ENCODE peak calls at places on chromosomes 5 and 9, in nine cellular contexts. One of them, this sample, is unnamed.

GRCh38 chr9:77575785-77576184 is 72.3 kb downstream of the GNA14 start:
- DNase-seq in brain microvascular endothelial cell: no peak
- DNase-seq in chondrocyte: no peak
- DNase-seq in mucosa of descending colon: no peak
- DNase-seq in NCI-H1694: no peak
- DNase-seq in activated naive CD4-positive, alpha-beta T cell: no peak
- DNase-seq in T47D: no peak
- DNase-seq in NCI-H2081: no peak
- DNase-seq in stimulated activated CD4-positive, alpha-beta T cell treated with anti-CD3 and anti-CD28 coated beads, Interleukin-2, amount 100 ng/mL, for 24 hours: peak; percentile 20
- DNase-seq in this sample: no peak

GRCh38 chr5:111131356-111131755 is 39.2 kb downstream of the WDR36 start:
- DNase-seq in T47D: no peak
- DNase-seq in NCI-H1694: no peak
- DNase-seq in brain microvascular endothelial cell: no peak
- DNase-seq in NCI-H2081: no peak
- DNase-seq in chondrocyte: no peak
- DNase-seq in stimulated activated CD4-positive, alpha-beta T cell treated with anti-CD3 and anti-CD28 coated beads, Interleukin-2, amount 100 ng/mL, for 24 hours: no peak
- DNase-seq in mucosa of descending colon: no peak
- DNase-seq in activated naive CD4-positive, alpha-beta T cell: no peak
- DNase-seq in this sample: no peak

GRCh38 chr9:96566401-96567202 is 53.0 kb downstream of the CDC14B start:
- DNase-seq in T47D: peak; percentile 68
- DNase-seq in chondrocyte: no peak
- DNase-seq in mucosa of descending colon: peak; percentile 90
- DNase-seq in activated naive CD4-positive, alpha-beta T cell: peak; percentile 65
- DNase-seq in stimulated activated CD4-positive, alpha-beta T cell treated with anti-CD3 and anti-CD28 coated beads, Interleukin-2, amount 100 ng/mL, for 24 hours: peak; percentile 78
- DNase-seq in brain microvascular endothelial cell: no peak
- DNase-seq in NCI-H1694: no peak
- DNase-seq in NCI-H2081: no peak
- DNase-seq in this sample: peak; percentile 64

GRCh38 chr5:106397700-106398099 is 1273.0 kb downstream of the EFNA5 start:
- DNase-seq in NCI-H1694: no peak
- DNase-seq in activated naive CD4-positive, alpha-beta T cell: no peak
- DNase-seq in chondrocyte: no peak
- DNase-seq in NCI-H2081: no peak
- DNase-seq in stimulated activated CD4-positive, alpha-beta T cell treated with anti-CD3 and anti-CD28 coated beads, Interleukin-2, amount 100 ng/mL, for 24 hours: no peak
- DNase-seq in brain microvascular endothelial cell: peak; percentile 98
- DNase-seq in mucosa of descending colon: no peak
- DNase-seq in T47D: no peak
- DNase-seq in this sample: no peak

GRCh38 chr5:62097361-62097760 is 208.6 kb upstream of the KIF2A start:
- DNase-seq in NCI-H1694: no peak
- DNase-seq in brain microvascular endothelial cell: no peak
- DNase-seq in mucosa of descending colon: no peak
- DNase-seq in T47D: no peak
- DNase-seq in NCI-H2081: no peak
- DNase-seq in stimulated activated CD4-positive, alpha-beta T cell treated with anti-CD3 and anti-CD28 coated beads, Interleukin-2, amount 100 ng/mL, for 24 hours: no peak
- DNase-seq in chondrocyte: no peak
- DNase-seq in activated naive CD4-positive, alpha-beta T cell: no peak
- DNase-seq in this sample: no peak

GRCh38 chr9:37801287-37801850 is 772 bp downstream of the DCAF10 start:
- DNase-seq in NCI-H2081: no peak
- DNase-seq in NCI-H1694: no peak
- DNase-seq in mucosa of descending colon: peak; percentile 66
- DNase-seq in brain microvascular endothelial cell: no peak
- DNase-seq in stimulated activated CD4-positive, alpha-beta T cell treated with anti-CD3 and anti-CD28 coated beads, Interleukin-2, amount 100 ng/mL, for 24 hours: peak; percentile 46
- DNase-seq in chondrocyte: no peak
- DNase-seq in activated naive CD4-positive, alpha-beta T cell: no peak
- DNase-seq in T47D: no peak
- DNase-seq in this sample: no peak

GRCh38 chr5:78283802-78284201 is 10.7 kb downstream of the AP3B1 start:
- DNase-seq in NCI-H1694: no peak
- DNase-seq in stimulated activated CD4-positive, alpha-beta T cell treated with anti-CD3 and anti-CD28 coated beads, Interleukin-2, amount 100 ng/mL, for 24 hours: no peak
- DNase-seq in T47D: no peak
- DNase-seq in mucosa of descending colon: no peak
- DNase-seq in NCI-H2081: no peak
- DNase-seq in brain microvascular endothelial cell: no peak
- DNase-seq in activated naive CD4-positive, alpha-beta T cell: no peak
- DNase-seq in chondrocyte: no peak
- DNase-seq in this sample: no peak

GRCh38 chr5:151312749-151313324 is 9.3 kb upstream of the SLC36A3 start:
- DNase-seq in T47D: no peak
- DNase-seq in activated naive CD4-positive, alpha-beta T cell: no peak
- DNase-seq in brain microvascular endothelial cell: no peak
- DNase-seq in NCI-H1694: no peak
- DNase-seq in NCI-H2081: no peak
- DNase-seq in stimulated activated CD4-positive, alpha-beta T cell treated with anti-CD3 and anti-CD28 coated beads, Interleukin-2, amount 100 ng/mL, for 24 hours: no peak
- DNase-seq in chondrocyte: no peak
- DNase-seq in mucosa of descending colon: no peak
- DNase-seq in this sample: no peak

GRCh38 chr9:104743377-104743985 is 4.0 kb upstream of the NIPSNAP3A start:
- DNase-seq in brain microvascular endothelial cell: peak; percentile 47
- DNase-seq in chondrocyte: no peak
- DNase-seq in T47D: peak; percentile 43
- DNase-seq in mucosa of descending colon: no peak
- DNase-seq in NCI-H1694: peak; percentile 48
- DNase-seq in stimulated activated CD4-positive, alpha-beta T cell treated with anti-CD3 and anti-CD28 coated beads, Interleukin-2, amount 100 ng/mL, for 24 hours: peak; percentile 26
- DNase-seq in activated naive CD4-positive, alpha-beta T cell: no peak
- DNase-seq in NCI-H2081: peak; percentile 51
- DNase-seq in this sample: no peak

GRCh38 chr5:145681686-145682085 is 153.5 kb downstream of the PRELID2 start:
- DNase-seq in mucosa of descending colon: no peak
- DNase-seq in NCI-H1694: peak; percentile 71
- DNase-seq in stimulated activated CD4-positive, alpha-beta T cell treated with anti-CD3 and anti-CD28 coated beads, Interleukin-2, amount 100 ng/mL, for 24 hours: no peak
- DNase-seq in T47D: peak; percentile 48
- DNase-seq in NCI-H2081: peak; percentile 60
- DNase-seq in chondrocyte: no peak
- DNase-seq in activated naive CD4-positive, alpha-beta T cell: no peak
- DNase-seq in brain microvascular endothelial cell: peak; percentile 85
- DNase-seq in this sample: no peak

GRCh38 chr9:136318111-136318768 is 9.1 kb upstream of the GPSM1 start:
- DNase-seq in activated naive CD4-positive, alpha-beta T cell: no peak
- DNase-seq in brain microvascular endothelial cell: no peak
- DNase-seq in T47D: no peak
- DNase-seq in chondrocyte: no peak
- DNase-seq in NCI-H2081: no peak
- DNase-seq in NCI-H1694: no peak
- DNase-seq in stimulated activated CD4-positive, alpha-beta T cell treated with anti-CD3 and anti-CD28 coated beads, Interleukin-2, amount 100 ng/mL, for 24 hours: no peak
- DNase-seq in mucosa of descending colon: no peak
- DNase-seq in this sample: no peak

GRCh38 chr5:123673107-123673506 is 161.1 kb downstream of the CSNK1G3 start:
- DNase-seq in NCI-H2081: no peak
- DNase-seq in activated naive CD4-positive, alpha-beta T cell: no peak
- DNase-seq in NCI-H1694: peak; percentile 7
- DNase-seq in stimulated activated CD4-positive, alpha-beta T cell treated with anti-CD3 and anti-CD28 coated beads, Interleukin-2, amount 100 ng/mL, for 24 hours: no peak
- DNase-seq in mucosa of descending colon: no peak
- DNase-seq in brain microvascular endothelial cell: no peak
- DNase-seq in T47D: no peak
- DNase-seq in chondrocyte: no peak
- DNase-seq in this sample: no peak

GRCh38 chr5:137894586-137894985 is 5.3 kb downstream of the PKD2L2 start:
- DNase-seq in NCI-H1694: no peak
- DNase-seq in stimulated activated CD4-positive, alpha-beta T cell treated with anti-CD3 and anti-CD28 coated beads, Interleukin-2, amount 100 ng/mL, for 24 hours: no peak
- DNase-seq in NCI-H2081: no peak
- DNase-seq in T47D: no peak
- DNase-seq in chondrocyte: no peak
- DNase-seq in brain microvascular endothelial cell: no peak
- DNase-seq in mucosa of descending colon: no peak
- DNase-seq in activated naive CD4-positive, alpha-beta T cell: no peak
- DNase-seq in this sample: no peak

GRCh38 chr5:106321242-106321641 is 1349.5 kb downstream of the EFNA5 start:
- DNase-seq in stimulated activated CD4-positive, alpha-beta T cell treated with anti-CD3 and anti-CD28 coated beads, Interleukin-2, amount 100 ng/mL, for 24 hours: no peak
- DNase-seq in activated naive CD4-positive, alpha-beta T cell: no peak
- DNase-seq in chondrocyte: no peak
- DNase-seq in brain microvascular endothelial cell: no peak
- DNase-seq in T47D: no peak
- DNase-seq in NCI-H1694: no peak
- DNase-seq in mucosa of descending colon: no peak
- DNase-seq in NCI-H2081: no peak
- DNase-seq in this sample: peak; percentile 6

GRCh38 chr5:80026841-80027240 is 8.3 kb upstream of the THBS4 start:
- DNase-seq in NCI-H1694: no peak
- DNase-seq in mucosa of descending colon: no peak
- DNase-seq in stimulated activated CD4-positive, alpha-beta T cell treated with anti-CD3 and anti-CD28 coated beads, Interleukin-2, amount 100 ng/mL, for 24 hours: no peak
- DNase-seq in T47D: no peak
- DNase-seq in NCI-H2081: no peak
- DNase-seq in activated naive CD4-positive, alpha-beta T cell: no peak
- DNase-seq in chondrocyte: no peak
- DNase-seq in brain microvascular endothelial cell: no peak
- DNase-seq in this sample: no peak

GRCh38 chr5:109080481-109080880 is 329.3 kb downstream of the PJA2 start:
- DNase-seq in brain microvascular endothelial cell: no peak
- DNase-seq in stimulated activated CD4-positive, alpha-beta T cell treated with anti-CD3 and anti-CD28 coated beads, Interleukin-2, amount 100 ng/mL, for 24 hours: no peak
- DNase-seq in chondrocyte: no peak
- DNase-seq in NCI-H2081: no peak
- DNase-seq in mucosa of descending colon: no peak
- DNase-seq in activated naive CD4-positive, alpha-beta T cell: no peak
- DNase-seq in T47D: no peak
- DNase-seq in NCI-H1694: no peak
- DNase-seq in this sample: no peak

GRCh38 chr9:113479150-113479761 is 15.7 kb downstream of the RGS3 start:
- DNase-seq in mucosa of descending colon: no peak
- DNase-seq in NCI-H2081: no peak
- DNase-seq in stimulated activated CD4-positive, alpha-beta T cell treated with anti-CD3 and anti-CD28 coated beads, Interleukin-2, amount 100 ng/mL, for 24 hours: no peak
- DNase-seq in chondrocyte: no peak
- DNase-seq in NCI-H1694: no peak
- DNase-seq in activated naive CD4-positive, alpha-beta T cell: no peak
- DNase-seq in T47D: no peak
- DNase-seq in brain microvascular endothelial cell: no peak
- DNase-seq in this sample: no peak

GRCh38 chr9:1702701-1703100 is 312.4 kb upstream of the SMARCA2 start:
- DNase-seq in activated naive CD4-positive, alpha-beta T cell: no peak
- DNase-seq in mucosa of descending colon: no peak
- DNase-seq in T47D: no peak
- DNase-seq in chondrocyte: no peak
- DNase-seq in NCI-H1694: no peak
- DNase-seq in NCI-H2081: no peak
- DNase-seq in brain microvascular endothelial cell: no peak
- DNase-seq in stimulated activated CD4-positive, alpha-beta T cell treated with anti-CD3 and anti-CD28 coated beads, Interleukin-2, amount 100 ng/mL, for 24 hours: no peak
- DNase-seq in this sample: no peak

GRCh38 chr5:95900383-95900958 is 61.2 kb downstream of the ELL2 start:
- DNase-seq in T47D: no peak
- DNase-seq in activated naive CD4-positive, alpha-beta T cell: no peak
- DNase-seq in NCI-H1694: peak; percentile 63
- DNase-seq in stimulated activated CD4-positive, alpha-beta T cell treated with anti-CD3 and anti-CD28 coated beads, Interleukin-2, amount 100 ng/mL, for 24 hours: no peak
- DNase-seq in brain microvascular endothelial cell: peak; percentile 54
- DNase-seq in chondrocyte: no peak
- DNase-seq in NCI-H2081: peak; percentile 8
- DNase-seq in mucosa of descending colon: no peak
- DNase-seq in this sample: no peak

GRCh38 chr5:153372433-153373167 is 117.9 kb upstream of the GRIA1 start:
- DNase-seq in stimulated activated CD4-positive, alpha-beta T cell treated with anti-CD3 and anti-CD28 coated beads, Interleukin-2, amount 100 ng/mL, for 24 hours: no peak
- DNase-seq in mucosa of descending colon: no peak
- DNase-seq in chondrocyte: no peak
- DNase-seq in NCI-H1694: no peak
- DNase-seq in brain microvascular endothelial cell: no peak
- DNase-seq in T47D: no peak
- DNase-seq in NCI-H2081: peak; percentile 64
- DNase-seq in activated naive CD4-positive, alpha-beta T cell: no peak
- DNase-seq in this sample: no peak

GRCh38 chr5:59062986-59063683 is 480.3 kb downstream of the RAB3C start:
- DNase-seq in T47D: no peak
- DNase-seq in NCI-H1694: no peak
- DNase-seq in activated naive CD4-positive, alpha-beta T cell: no peak
- DNase-seq in mucosa of descending colon: no peak
- DNase-seq in stimulated activated CD4-positive, alpha-beta T cell treated with anti-CD3 and anti-CD28 coated beads, Interleukin-2, amount 100 ng/mL, for 24 hours: no peak
- DNase-seq in chondrocyte: no peak
- DNase-seq in brain microvascular endothelial cell: no peak
- DNase-seq in NCI-H2081: no peak
- DNase-seq in this sample: no peak

GRCh38 chr5:82765765-82766164 is 311.4 kb downstream of the TMEM167A start:
- DNase-seq in NCI-H1694: no peak
- DNase-seq in mucosa of descending colon: no peak
- DNase-seq in chondrocyte: no peak
- DNase-seq in brain microvascular endothelial cell: no peak
- DNase-seq in activated naive CD4-positive, alpha-beta T cell: no peak
- DNase-seq in T47D: no peak
- DNase-seq in NCI-H2081: no peak
- DNase-seq in stimulated activated CD4-positive, alpha-beta T cell treated with anti-CD3 and anti-CD28 coated beads, Interleukin-2, amount 100 ng/mL, for 24 hours: no peak
- DNase-seq in this sample: no peak

GRCh38 chr5:14440598-14441401 is 140.8 kb upstream of the OTULINL start:
- DNase-seq in NCI-H1694: peak; percentile 58
- DNase-seq in brain microvascular endothelial cell: peak; percentile 87
- DNase-seq in activated naive CD4-positive, alpha-beta T cell: no peak
- DNase-seq in chondrocyte: no peak
- DNase-seq in mucosa of descending colon: no peak
- DNase-seq in NCI-H2081: no peak
- DNase-seq in stimulated activated CD4-positive, alpha-beta T cell treated with anti-CD3 and anti-CD28 coated beads, Interleukin-2, amount 100 ng/mL, for 24 hours: no peak
- DNase-seq in T47D: no peak
- DNase-seq in this sample: no peak

GRCh38 chr9:106878943-106879916 is 16.3 kb downstream of the ZNF462 start:
- DNase-seq in mucosa of descending colon: peak; percentile 59
- DNase-seq in chondrocyte: no peak
- DNase-seq in T47D: no peak
- DNase-seq in NCI-H2081: peak; percentile 83
- DNase-seq in brain microvascular endothelial cell: peak; percentile 91
- DNase-seq in stimulated activated CD4-positive, alpha-beta T cell treated with anti-CD3 and anti-CD28 coated beads, Interleukin-2, amount 100 ng/mL, for 24 hours: no peak
- DNase-seq in NCI-H1694: peak; percentile 44
- DNase-seq in activated naive CD4-positive, alpha-beta T cell: no peak
- DNase-seq in this sample: no peak

GRCh38 chr5:4386152-4386551 is 754.0 kb upstream of the ADAMTS16 start:
- DNase-seq in stimulated activated CD4-positive, alpha-beta T cell treated with anti-CD3 and anti-CD28 coated beads, Interleukin-2, amount 100 ng/mL, for 24 hours: no peak
- DNase-seq in chondrocyte: no peak
- DNase-seq in NCI-H1694: no peak
- DNase-seq in activated naive CD4-positive, alpha-beta T cell: no peak
- DNase-seq in mucosa of descending colon: no peak
- DNase-seq in NCI-H2081: no peak
- DNase-seq in brain microvascular endothelial cell: no peak
- DNase-seq in T47D: no peak
- DNase-seq in this sample: no peak

This sample was measured in 8988T.